ENCODE peak calls at places on chromosomes 11 and 22, in five cellular contexts. One of them, this sample, is unnamed.

GRCh38 chr11:94201004-94201465 is 72.4 kb downstream of the PANX1 start:
- DNase-seq in GM12878: no peak
- DNase-seq in A549: peak; percentile 30
- DNase-seq in HCT116: no peak
- DNase-seq in ovary: no peak
- DNase-seq in this sample: no peak

GRCh38 chr11:102385053-102385976 is 38.3 kb downstream of the BIRC2 start:
- DNase-seq in A549: no peak
- DNase-seq in ovary: no peak
- DNase-seq in GM12878: no peak
- DNase-seq in HCT116: no peak
- DNase-seq in this sample: no peak

GRCh38 chr11:69292221-69292648 is 1.7 kb upstream of the MYEOV start:
- DNase-seq in GM12878: no peak
- DNase-seq in A549: no peak
- DNase-seq in HCT116: no peak
- DNase-seq in ovary: no peak
- DNase-seq in this sample: no peak

GRCh38 chr11:44643207-44643606 is 77.7 kb downstream of the CD82 start:
- DNase-seq in A549: no peak
- DNase-seq in HCT116: no peak
- DNase-seq in GM12878: no peak
- DNase-seq in ovary: no peak
- DNase-seq in this sample: no peak

GRCh38 chr11:60939828-60940227 is 12.1 kb downstream of the SLC15A3 start:
- DNase-seq in ovary: no peak
- DNase-seq in A549: no peak
- DNase-seq in HCT116: no peak
- DNase-seq in GM12878: no peak
- DNase-seq in this sample: no peak

GRCh38 chr22:41935015-41935908 is 8.7 kb upstream of the TNFRSF13C start:
- DNase-seq in GM12878: no peak
- DNase-seq in A549: no peak
- DNase-seq in HCT116: no peak
- DNase-seq in ovary: no peak
- DNase-seq in this sample: peak; percentile 50

GRCh38 chr11:19868281-19868821 is 155.7 kb downstream of the NAV2 start:
- DNase-seq in A549: no peak
- DNase-seq in GM12878: no peak
- DNase-seq in HCT116: no peak
- DNase-seq in ovary: no peak
- DNase-seq in this sample: no peak

GRCh38 chr11:119591836-119592310 is 137.1 kb downstream of the NECTIN1 start:
- DNase-seq in A549: no peak
- DNase-seq in HCT116: no peak
- DNase-seq in GM12878: no peak
- DNase-seq in ovary: no peak
- DNase-seq in this sample: no peak

GRCh38 chr11:76161261-76161961 is 44.9 kb downstream of the WNT11 start:
- DNase-seq in A549: no peak
- DNase-seq in ovary: peak; percentile 44
- DNase-seq in GM12878: no peak
- DNase-seq in HCT116: no peak
- DNase-seq in this sample: no peak

GRCh38 chr22:26430600-26430999 is 1.5 kb downstream of the ASPHD2 start:
- DNase-seq in A549: no peak
- DNase-seq in HCT116: no peak
- DNase-seq in ovary: no peak
- DNase-seq in GM12878: no peak
- DNase-seq in this sample: no peak

GRCh38 chr11:64996710-64997380 is at the start of gene BATF2:
- DNase-seq in HCT116: peak; percentile 50
- DNase-seq in A549: peak; percentile 89
- DNase-seq in GM12878: no peak
- DNase-seq in ovary: peak; percentile 76
- DNase-seq in this sample: peak; percentile 92

GRCh38 chr11:42764936-42765335 is 546.9 kb upstream of the API5 start:
- DNase-seq in GM12878: no peak
- DNase-seq in HCT116: no peak
- DNase-seq in A549: no peak
- DNase-seq in ovary: no peak
- DNase-seq in this sample: no peak

GRCh38 chr11:58867556-58867955 is 23.1 kb upstream of the GLYATL2 start:
- DNase-seq in HCT116: no peak
- DNase-seq in ovary: no peak
- DNase-seq in GM12878: no peak
- DNase-seq in A549: no peak
- DNase-seq in this sample: no peak

GRCh38 chr11:68430384-68430783 is 30.2 kb upstream of the PPP6R3 start:
- DNase-seq in ovary: no peak
- DNase-seq in A549: no peak
- DNase-seq in GM12878: no peak
- DNase-seq in HCT116: no peak
- DNase-seq in this sample: no peak

GRCh38 chr22:28855355-28856094 is 27.8 kb upstream of the ZNRF3 start:
- DNase-seq in A549: peak; percentile 69
- DNase-seq in HCT116: peak; percentile 73
- DNase-seq in ovary: peak; percentile 29
- DNase-seq in GM12878: peak; percentile 27
- DNase-seq in this sample: peak; percentile 31

GRCh38 chr11:101010899-101011298 is 118.7 kb downstream of the PGR start:
- DNase-seq in A549: no peak
- DNase-seq in GM12878: no peak
- DNase-seq in HCT116: no peak
- DNase-seq in ovary: no peak
- DNase-seq in this sample: no peak

GRCh38 chr11:47923667-47924066 is 56.7 kb upstream of the PTPRJ start:
- DNase-seq in GM12878: no peak
- DNase-seq in HCT116: no peak
- DNase-seq in A549: no peak
- DNase-seq in ovary: no peak
- DNase-seq in this sample: no peak

GRCh38 chr11:111846063-111846462 is 25.3 kb downstream of the ALG9 start:
- DNase-seq in GM12878: no peak
- DNase-seq in A549: no peak
- DNase-seq in ovary: no peak
- DNase-seq in HCT116: no peak
- DNase-seq in this sample: no peak

DNA sequence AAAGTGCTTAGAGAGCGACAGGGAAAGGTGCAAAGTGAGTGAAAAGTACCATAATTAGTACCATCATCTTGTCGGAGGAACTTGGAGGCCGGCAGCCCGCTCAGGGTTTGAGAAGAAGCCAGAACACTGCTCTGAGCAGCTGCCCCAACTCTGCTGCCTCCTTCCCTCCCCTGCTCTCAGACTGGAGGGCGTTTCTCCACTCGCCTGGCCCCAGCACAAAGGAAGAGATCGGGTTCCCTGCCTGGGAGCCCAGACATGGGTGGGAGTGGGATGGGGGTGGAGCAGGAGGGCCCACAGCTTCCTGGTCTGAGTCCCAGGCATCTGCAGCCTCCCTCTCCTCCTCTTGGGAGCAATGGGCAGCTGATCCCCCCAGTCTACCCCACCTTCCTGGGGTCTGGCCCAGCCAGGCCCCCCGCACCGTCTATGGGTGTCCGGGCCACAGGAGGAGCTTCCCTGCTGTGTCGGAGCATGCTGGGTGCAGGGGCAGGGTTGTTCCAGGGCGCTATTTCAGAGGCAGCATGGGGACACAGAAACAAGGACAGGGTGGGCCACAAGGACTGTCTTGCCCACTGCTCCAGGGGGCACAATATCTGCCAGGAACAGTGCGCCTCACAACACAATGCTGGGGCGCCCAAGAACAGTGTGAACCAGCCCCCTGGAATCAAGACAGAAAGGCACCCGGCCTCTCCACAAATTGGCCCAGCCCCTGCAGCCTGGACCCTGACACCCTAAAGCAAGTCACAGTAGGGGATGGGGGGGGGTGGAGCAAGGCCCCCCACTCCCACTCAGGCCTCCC is 4.8 kb downstream of the LIF start:
- DNase-seq in GM12878: no peak
- DNase-seq in ovary: no peak
- DNase-seq in HCT116: no peak
- DNase-seq in A549: no peak
- DNase-seq in this sample: no peak
- TF ChIP-seq POLR2A in GM12878: no peak
- TF ChIP-seq POLR2A in ovary: no peak
- TF ChIP-seq POLR2A in HCT116: no peak
- TF ChIP-seq POLR2A in A549: no peak
- TF ChIP-seq POLR2A in this sample: no peak

DNA sequence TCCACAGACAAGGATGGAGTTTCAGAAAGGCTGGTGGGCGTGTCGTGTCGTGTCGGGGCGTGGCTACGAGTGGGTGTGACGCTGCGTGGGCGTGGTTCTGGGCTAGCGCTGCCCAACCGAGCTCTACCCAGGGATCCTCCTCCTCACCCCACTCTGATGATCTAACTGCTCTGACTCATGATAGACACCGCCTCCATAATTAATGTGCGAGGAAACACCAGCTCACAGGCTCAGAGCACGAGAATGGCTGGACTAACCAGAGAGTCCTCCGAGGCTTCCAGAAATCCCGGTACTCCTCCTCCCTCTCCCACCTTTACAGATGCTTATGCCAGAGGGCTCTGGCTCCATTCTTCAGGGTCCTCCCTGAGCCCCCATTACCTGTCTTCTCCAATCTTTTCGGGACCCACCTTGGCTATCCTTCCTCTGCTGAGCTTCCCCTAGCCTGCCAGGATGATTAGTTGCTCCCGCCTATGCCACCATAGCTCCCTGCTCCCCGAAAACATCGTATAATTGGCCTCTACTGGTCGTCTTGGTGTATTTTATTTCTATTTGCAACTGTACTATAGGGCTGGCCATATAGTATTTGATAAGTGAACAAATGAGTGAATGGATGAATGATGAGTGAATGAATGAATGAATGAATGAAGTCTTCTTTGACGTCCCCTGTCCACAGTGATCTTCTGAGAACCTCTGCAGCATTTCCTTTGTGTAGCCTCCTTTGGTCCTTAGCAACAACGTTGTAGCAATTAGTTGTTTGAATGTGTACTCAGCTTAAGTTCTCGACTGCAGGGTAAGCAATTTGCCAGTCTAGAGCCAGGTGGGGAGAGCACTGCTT is 21.7 kb downstream of the TMPRSS13 start:
- DNase-seq in HCT116: peak; percentile 94
- DNase-seq in A549: peak; percentile 65
- DNase-seq in ovary: peak; percentile 90
- DNase-seq in GM12878: peak; percentile 54
- DNase-seq in this sample: peak; percentile 72
- TF ChIP-seq POLR2A in HCT116: peak; percentile 91
- TF ChIP-seq POLR2A in A549: no peak
- TF ChIP-seq POLR2A in ovary: peak; percentile 41
- TF ChIP-seq POLR2A in GM12878: no peak
- TF ChIP-seq POLR2A in this sample: no peak

GRCh38 chr22:40417041-40417440 is 46.6 kb downstream of the SGSM3 start:
- DNase-seq in ovary: no peak
- DNase-seq in HCT116: no peak
- DNase-seq in GM12878: no peak
- DNase-seq in A549: no peak
- DNase-seq in this sample: peak; percentile 38

GRCh38 chr22:40419718-40420117 is 49.3 kb downstream of the SGSM3 start:
- DNase-seq in A549: no peak
- DNase-seq in HCT116: no peak
- DNase-seq in GM12878: no peak
- DNase-seq in ovary: no peak
- DNase-seq in this sample: no peak

GRCh38 chr22:40420341-40421081 is 50.1 kb downstream of the SGSM3 start:
- DNase-seq in ovary: no peak
- DNase-seq in A549: no peak
- DNase-seq in HCT116: no peak
- DNase-seq in GM12878: no peak
- DNase-seq in this sample: peak; percentile 72

GRCh38 chr22:40417881-40418280 is 47.5 kb downstream of the SGSM3 start:
- DNase-seq in HCT116: no peak
- DNase-seq in ovary: no peak
- DNase-seq in A549: no peak
- DNase-seq in GM12878: no peak
- DNase-seq in this sample: no peak

DNA sequence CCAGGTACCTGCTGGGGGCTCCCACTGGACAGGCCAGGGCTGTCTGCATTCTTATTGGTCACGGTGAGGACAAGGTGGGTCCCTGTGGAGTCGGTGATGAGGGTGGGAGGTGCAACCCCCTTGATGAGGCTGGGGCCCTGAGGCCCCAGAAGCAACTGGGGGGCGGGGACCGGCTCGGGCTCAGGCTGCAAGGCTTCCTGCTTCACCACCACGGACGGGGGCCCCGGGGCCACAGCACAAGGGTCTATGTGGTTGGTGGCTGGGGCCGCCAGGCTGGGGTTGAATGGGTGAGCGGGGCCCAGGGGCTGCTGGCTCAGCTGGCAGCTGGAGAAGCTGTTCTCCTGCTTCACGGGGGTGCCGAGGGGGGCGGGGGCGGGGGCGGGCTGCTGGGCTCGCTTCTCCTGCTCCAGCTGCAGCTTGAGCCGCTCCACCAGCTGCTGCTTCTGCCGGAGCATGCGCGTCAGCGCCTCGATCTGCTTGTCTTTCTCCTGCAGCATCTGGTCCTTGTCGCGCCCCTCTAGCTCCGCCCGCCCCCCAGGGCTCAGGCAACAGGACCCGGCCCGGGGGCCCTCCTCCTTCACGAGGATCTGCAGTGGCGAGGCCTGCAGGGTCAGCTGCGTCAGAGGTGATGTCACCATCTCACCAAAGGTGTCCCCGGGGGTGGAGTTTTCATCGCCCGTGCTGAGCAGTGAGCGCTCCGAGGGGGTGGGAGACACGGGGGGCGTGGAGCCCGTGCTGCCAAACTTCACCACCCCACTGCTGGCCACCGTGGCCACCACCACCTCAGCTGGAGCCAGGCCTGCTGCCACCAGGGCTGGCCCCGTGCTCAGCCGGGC is 48.2 kb downstream of the SGSM3 start:
- DNase-seq in ovary: no peak
- DNase-seq in GM12878: no peak
- DNase-seq in A549: no peak
- DNase-seq in HCT116: no peak
- DNase-seq in this sample: no peak
- TF ChIP-seq POLR2A in ovary: no peak
- TF ChIP-seq POLR2A in GM12878: no peak
- TF ChIP-seq POLR2A in A549: no peak
- TF ChIP-seq POLR2A in HCT116: no peak
- TF ChIP-seq POLR2A in this sample: no peak

GRCh38 chr22:22156716-22157499 is 87.7 kb upstream of the VPREB1 start:
- DNase-seq in GM12878: peak; percentile 59
- DNase-seq in HCT116: peak; percentile 74
- DNase-seq in ovary: no peak
- DNase-seq in A549: peak; percentile 64
- DNase-seq in this sample: peak; percentile 70
- TF ChIP-seq POLR2A in GM12878: peak; percentile 41
- TF ChIP-seq POLR2A in HCT116: no peak
- TF ChIP-seq POLR2A in ovary: no peak
- TF ChIP-seq POLR2A in A549: no peak
- TF ChIP-seq POLR2A in this sample: no peak